ENCODE peak calls at places on chromosomes 2 and 18, in ten cellular contexts. R is GM03348; C is frontal cortex; O is cerebellum; T is lung; I is stimulated activated CD4-positive, alpha-beta T cell treated with anti-CD3 and anti-CD28 coated beads, TNF-alpha, amount 100 ng/mL, for 24 hours; K is stimulated activated CD8-positive, alpha-beta memory T cell treated with anti-CD3 and anti-CD28 coated beads, Interleukin-4, amount 100 ng/mL, for 48 hours; G is astrocyte of the cerebellum; E is naive thymus-derived CD8-positive, alpha-beta T cell; Z is body of pancreas. N is an unnamed sample.

GRCh38 chr2:43759195-43759594 is 14.6 kb upstream of the DYNC2LI1 start:
- DNase-seq in R (peak), C (no peak), O (no peak), T (no peak), I (no peak), K (no peak), G (no peak), E (no peak), Z (no peak), N (no peak)

GRCh38 chr2:227625420-227625819 is 8.1 kb downstream of the SCYGR4 start:
- DNase-seq in R (no peak), C (no peak), O (no peak), T (no peak), I (no peak), K (no peak), G (no peak), E (no peak), Z (no peak), N (no peak)

GRCh38 chr18:51537487-51537886 is 340.0 kb upstream of the MEX3C start:
- DNase-seq in R (no peak), C (peak), O (no peak), T (no peak), I (no peak), K (no peak), G (peak), E (no peak), Z (peak), N (peak)

GRCh38 chr2:133674066-133674432 is 105.8 kb upstream of the NCKAP5 start:
- DNase-seq in R (no peak), C (no peak), O (no peak), T (no peak), I (no peak), K (no peak), G (no peak), E (no peak), Z (no peak), N (no peak)

GRCh38 chr2:138193416-138194213 is 229.3 kb downstream of the HNMT start:
- DNase-seq in R (no peak), C (no peak), O (no peak), T (no peak), I (no peak), K (no peak), G (no peak), E (no peak), Z (no peak), N (no peak)

GRCh38 chr2:2016912-2017311 is 272.6 kb upstream of the PXDN start:
- DNase-seq in R (no peak), C (no peak), O (no peak), T (no peak), I (no peak), K (no peak), G (no peak), E (no peak), Z (no peak), N (no peak)

GRCh38 chr2:205659922-205660321 is 22.4 kb upstream of the NRP2 start:
- DNase-seq in R (no peak), C (no peak), O (no peak), T (no peak), I (no peak), K (no peak), G (no peak), E (no peak), Z (no peak), N (no peak)

GRCh38 chr2:136375017-136375901 is 257.3 kb upstream of the CXCR4 start:
- DNase-seq in R (no peak), C (no peak), O (no peak), T (no peak), I (no peak), K (no peak), G (no peak), E (no peak), Z (no peak), N (no peak)

GRCh38 chr2:886072-887022 is 64.3 kb upstream of the SNTG2 start:
- DNase-seq in R (no peak), C (no peak), O (no peak), T (no peak), I (no peak), K (peak), G (no peak), E (no peak), Z (no peak), N (peak)

GRCh38 chr2:223467194-223467593 is 135.0 kb downstream of the SCG2 start:
- DNase-seq in R (no peak), C (no peak), O (no peak), T (no peak), I (no peak), K (no peak), G (no peak), E (no peak), Z (no peak), N (no peak)

GRCh38 chr2:223465793-223466192 is 136.4 kb downstream of the SCG2 start:
- DNase-seq in R (peak), C (no peak), O (no peak), T (peak), I (no peak), K (no peak), G (peak), E (no peak), Z (peak), N (peak)

GRCh38 chr2:58428286-58428552 is 187.1 kb upstream of the FANCL start:
- DNase-seq in R (peak), C (no peak), O (no peak), T (no peak), I (no peak), K (no peak), G (no peak), E (no peak), Z (peak), N (no peak)

GRCh38 chr2:173990970-173991819 is 26.0 kb upstream of the SP3 start:
- DNase-seq in R (peak), C (no peak), O (no peak), T (peak), I (no peak), K (no peak), G (peak), E (no peak), Z (peak), N (peak)

GRCh38 chr2:1055014-1055595 is 104.5 kb downstream of the SNTG2 start:
- DNase-seq in R (peak), C (no peak), O (no peak), T (no peak), I (no peak), K (no peak), G (peak), E (no peak), Z (no peak), N (no peak)